ENCODE peak calls at places on chromosome 15, in seven cellular contexts. One of them, this sample, is unnamed.

GRCh38 chr15:80445300-80446041 is 41.3 kb downstream of the ARNT2 start:
- DNase-seq in heart right ventricle: no peak
- DNase-seq in ovary: no peak
- DNase-seq in Peyer's patch: no peak
- DNase-seq in stomach: no peak
- DNase-seq in transverse colon: no peak
- DNase-seq in CD8-positive, alpha-beta T cell: no peak
- DNase-seq in this sample: no peak

GRCh38 chr15:89317188-89317720 is 17.4 kb downstream of the POLG start:
- DNase-seq in transverse colon: no peak
- DNase-seq in CD8-positive, alpha-beta T cell: no peak
- DNase-seq in ovary: no peak
- DNase-seq in stomach: no peak
- DNase-seq in heart right ventricle: no peak
- DNase-seq in Peyer's patch: no peak
- DNase-seq in this sample: no peak

GRCh38 chr15:79778378-79778990 is 118.3 kb downstream of the MTHFS start:
- DNase-seq in ovary: no peak
- DNase-seq in CD8-positive, alpha-beta T cell: no peak
- DNase-seq in Peyer's patch: no peak
- DNase-seq in transverse colon: no peak
- DNase-seq in heart right ventricle: no peak
- DNase-seq in stomach: no peak
- DNase-seq in this sample: no peak

GRCh38 chr15:89767411-89767915 is 8.7 kb upstream of the MESP2 start:
- DNase-seq in CD8-positive, alpha-beta T cell: no peak
- DNase-seq in stomach: peak; percentile 71
- DNase-seq in transverse colon: no peak
- DNase-seq in ovary: no peak
- DNase-seq in Peyer's patch: no peak
- DNase-seq in heart right ventricle: no peak
- DNase-seq in this sample: no peak

GRCh38 chr15:95557226-95558046 is 773.1 kb upstream of the NR2F2 start:
- DNase-seq in CD8-positive, alpha-beta T cell: no peak
- DNase-seq in stomach: no peak
- DNase-seq in transverse colon: no peak
- DNase-seq in ovary: no peak
- DNase-seq in heart right ventricle: no peak
- DNase-seq in Peyer's patch: no peak
- DNase-seq in this sample: no peak

GRCh38 chr15:40471778-40472130 is 970 bp downstream of the CHST14 start:
- DNase-seq in ovary: no peak
- DNase-seq in Peyer's patch: no peak
- DNase-seq in transverse colon: peak; percentile 23
- DNase-seq in CD8-positive, alpha-beta T cell: no peak
- DNase-seq in stomach: peak; percentile 37
- DNase-seq in heart right ventricle: no peak
- DNase-seq in this sample: no peak

GRCh38 chr15:29092376-29093064 is 177.1 kb downstream of the NSMCE3 start:
- DNase-seq in transverse colon: no peak
- DNase-seq in stomach: no peak
- DNase-seq in heart right ventricle: no peak
- DNase-seq in Peyer's patch: no peak
- DNase-seq in ovary: no peak
- DNase-seq in CD8-positive, alpha-beta T cell: no peak
- DNase-seq in this sample: peak; percentile 55

GRCh38 chr15:29534378-29534777 is 264.8 kb upstream of the NSMCE3 start:
- DNase-seq in heart right ventricle: no peak
- DNase-seq in transverse colon: no peak
- DNase-seq in CD8-positive, alpha-beta T cell: no peak
- DNase-seq in Peyer's patch: no peak
- DNase-seq in ovary: no peak
- DNase-seq in stomach: no peak
- DNase-seq in this sample: no peak

GRCh38 chr15:62752687-62753517 is 289.6 kb upstream of the TPM1 start:
- DNase-seq in Peyer's patch: no peak
- DNase-seq in CD8-positive, alpha-beta T cell: no peak
- DNase-seq in ovary: no peak
- DNase-seq in stomach: no peak
- DNase-seq in transverse colon: no peak
- DNase-seq in heart right ventricle: no peak
- DNase-seq in this sample: no peak

GRCh38 chr15:61339526-61339925 is 110.4 kb upstream of the RORA start:
- DNase-seq in Peyer's patch: no peak
- DNase-seq in stomach: no peak
- DNase-seq in ovary: no peak
- DNase-seq in heart right ventricle: no peak
- DNase-seq in CD8-positive, alpha-beta T cell: no peak
- DNase-seq in transverse colon: no peak
- DNase-seq in this sample: no peak

GRCh38 chr15:94057305-94057704 is 174.1 kb upstream of the MCTP2 start:
- DNase-seq in heart right ventricle: no peak
- DNase-seq in transverse colon: no peak
- DNase-seq in CD8-positive, alpha-beta T cell: no peak
- DNase-seq in stomach: no peak
- DNase-seq in ovary: no peak
- DNase-seq in Peyer's patch: no peak
- DNase-seq in this sample: no peak

GRCh38 chr15:39584662-39585393 is 3.9 kb downstream of the THBS1 start:
- DNase-seq in ovary: no peak
- DNase-seq in CD8-positive, alpha-beta T cell: no peak
- DNase-seq in Peyer's patch: no peak
- DNase-seq in heart right ventricle: no peak
- DNase-seq in transverse colon: no peak
- DNase-seq in stomach: no peak
- DNase-seq in this sample: no peak

GRCh38 chr15:89363133-89363532 is 28.5 kb upstream of the POLG start:
- DNase-seq in stomach: no peak
- DNase-seq in ovary: no peak
- DNase-seq in heart right ventricle: no peak
- DNase-seq in CD8-positive, alpha-beta T cell: no peak
- DNase-seq in transverse colon: no peak
- DNase-seq in Peyer's patch: no peak
- DNase-seq in this sample: no peak

GRCh38 chr15:55587321-55588069 is 650 bp downstream of the PYGO1 start:
- DNase-seq in ovary: peak; percentile 32
- DNase-seq in heart right ventricle: peak; percentile 5
- DNase-seq in Peyer's patch: no peak
- DNase-seq in CD8-positive, alpha-beta T cell: no peak
- DNase-seq in transverse colon: peak; percentile 7
- DNase-seq in stomach: no peak
- DNase-seq in this sample: no peak
- H3K27me3 ChIP-seq in ovary: no peaks in the 10 kb centered on the region
- H3K27me3 ChIP-seq in heart right ventricle: peaks cover 38% of the 10 kb centered on the region
- H3K27me3 ChIP-seq in Peyer's patch: peaks cover 6% of the 10 kb centered on the region
- H3K27me3 ChIP-seq in CD8-positive, alpha-beta T cell: peaks cover 6% of the 10 kb centered on the region
- H3K27me3 ChIP-seq in transverse colon: peaks cover 69% of the 10 kb centered on the region
- H3K27me3 ChIP-seq in stomach: no peaks in the 10 kb centered on the region
- H3K27me3 ChIP-seq in this sample: peaks cover 43% of the 10 kb centered on the region

DNA sequence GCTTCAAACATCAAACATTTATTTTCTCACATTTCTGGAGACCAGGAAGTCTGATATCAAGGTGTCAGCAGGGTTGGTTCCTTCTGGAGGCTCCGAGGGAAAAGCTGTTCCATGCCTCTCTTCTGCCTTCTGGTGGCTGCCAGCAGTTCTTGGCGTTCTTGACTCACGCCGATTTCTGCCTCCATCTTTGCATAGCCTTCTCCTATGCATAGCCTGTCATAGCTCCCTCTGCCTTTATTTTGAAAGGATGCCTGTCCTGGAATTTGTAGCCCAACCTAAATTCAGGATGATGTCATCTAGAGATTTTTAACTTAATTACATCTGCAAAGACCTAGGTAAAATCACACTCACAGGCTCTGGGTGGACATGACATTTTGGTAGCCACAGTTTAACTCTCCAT is 70.4 kb downstream of the RGMA start:
- DNase-seq in stomach: no peak
- DNase-seq in ovary: no peak
- DNase-seq in CD8-positive, alpha-beta T cell: no peak
- DNase-seq in transverse colon: no peak
- DNase-seq in Peyer's patch: no peak
- DNase-seq in heart right ventricle: no peak
- DNase-seq in this sample: no peak
- TF ChIP-seq CTCF in stomach: no peak
- TF ChIP-seq CTCF in ovary: no peak
- TF ChIP-seq CTCF in CD8-positive, alpha-beta T cell: no peak
- TF ChIP-seq CTCF in transverse colon: peak; percentile 8
- TF ChIP-seq CTCF in Peyer's patch: no peak
- TF ChIP-seq CTCF in heart right ventricle: peak; percentile 13
- TF ChIP-seq CTCF in this sample: peak; percentile 61

GRCh38 chr15:34435658-34436057 is 1.9 kb downstream of the GOLGA8A start:
- DNase-seq in stomach: no peak
- DNase-seq in ovary: no peak
- DNase-seq in heart right ventricle: no peak
- DNase-seq in transverse colon: no peak
- DNase-seq in CD8-positive, alpha-beta T cell: no peak
- DNase-seq in Peyer's patch: no peak
- DNase-seq in this sample: no peak
- H3K4me3 ChIP-seq in stomach: no peak overlapping the region
- H3K4me3 ChIP-seq in ovary: no peak overlapping the region
- H3K4me3 ChIP-seq in heart right ventricle: no peak overlapping the region
- H3K4me3 ChIP-seq in transverse colon: no peak overlapping the region
- H3K4me3 ChIP-seq in CD8-positive, alpha-beta T cell: peak overlapping the region; percentile 73
- H3K4me3 ChIP-seq in Peyer's patch: no peak overlapping the region
- H3K4me3 ChIP-seq in this sample: no peak overlapping the region

DNA sequence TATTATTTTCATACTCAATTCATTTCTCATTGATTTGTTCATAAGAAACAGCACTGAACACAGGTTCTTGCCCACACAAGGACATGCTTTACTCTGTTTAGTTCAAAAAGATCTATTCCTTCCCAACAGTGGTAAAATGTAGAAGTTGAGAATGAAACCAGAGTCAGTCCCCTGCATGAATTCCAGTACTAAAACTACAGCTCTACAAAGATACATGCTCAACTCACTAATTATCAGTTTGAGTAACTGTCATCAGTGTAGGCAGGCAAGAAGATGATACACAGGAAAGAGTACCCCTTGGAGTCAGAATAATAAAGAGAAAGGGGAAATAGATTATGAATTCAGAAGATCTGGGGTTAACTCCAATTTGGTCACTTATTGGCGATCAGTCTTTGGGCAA is 43.2 kb downstream of the NR2E3 start:
- DNase-seq in heart right ventricle: no peak
- DNase-seq in transverse colon: no peak
- DNase-seq in Peyer's patch: no peak
- DNase-seq in stomach: no peak
- DNase-seq in CD8-positive, alpha-beta T cell: no peak
- DNase-seq in ovary: no peak
- DNase-seq in this sample: no peak
- H3K27me3 ChIP-seq in heart right ventricle: no peaks in the 10 kb centered on the region
- H3K27me3 ChIP-seq in transverse colon: no peaks in the 10 kb centered on the region
- H3K27me3 ChIP-seq in Peyer's patch: no peaks in the 10 kb centered on the region
- H3K27me3 ChIP-seq in stomach: no peaks in the 10 kb centered on the region
- H3K27me3 ChIP-seq in CD8-positive, alpha-beta T cell: no peaks in the 10 kb centered on the region
- H3K27me3 ChIP-seq in ovary: no peaks in the 10 kb centered on the region
- H3K27me3 ChIP-seq in this sample: no peaks in the 10 kb centered on the region